ENCODE peak calls at places on chromosome 12, in eight cellular contexts. X is GM23248, Y is ovary, R is uterus, J is body of pancreas, Z is A673, F is left lung, N is left ventricle myocardium inferior. S is an unnamed sample.

GRCh38 chr12:49442915-49443314 is 75.7 kb downstream of the SPATS2 start:
- DNase-seq in X (no peak), Y (no peak), R (no peak), J (no peak), Z (no peak), F (no peak), N (no peak), S (no peak)

GRCh38 chr12:27969011-27969900 is 3.3 kb downstream of the PTHLH start:
- DNase-seq in X (peak; percentile 73), Y (no peak), R (peak; percentile 16), J (peak; percentile 18), Z (peak; percentile 55), F (peak; percentile 76), N (peak; percentile 21), S (peak; percentile 63)

GRCh38 chr12:89671469-89671868 is 37.2 kb downstream of the ATP2B1 start:
- DNase-seq in X (peak; percentile 66), Y (no peak), R (no peak), J (no peak), Z (peak; percentile 41), F (no peak), N (no peak), S (no peak)

GRCh38 chr12:19191563-19191962 is 62.0 kb downstream of the PLEKHA5 start:
- DNase-seq in X (no peak), Y (no peak), R (no peak), J (no peak), Z (no peak), F (no peak), N (no peak), S (no peak)

GRCh38 chr12:10272466-10272865 is 35.2 kb upstream of the KLRD1 start:
- DNase-seq in X (no peak), Y (no peak), R (no peak), J (no peak), Z (no peak), F (no peak), N (no peak), S (no peak)

GRCh38 chr12:121364657-121365265 is 12.6 kb upstream of the ANAPC5 start:
- DNase-seq in X (peak; percentile 52), Y (no peak), R (no peak), J (no peak), Z (no peak), F (no peak), N (no peak), S (no peak)

GRCh38 chr12:9022592-9022991 is 33.2 kb downstream of the KLRG1 start:
- DNase-seq in X (no peak), Y (no peak), R (no peak), J (no peak), Z (no peak), F (no peak), N (no peak), S (no peak)

GRCh38 chr12:88503344-88503743 is 76.9 kb downstream of the KITLG start:
- DNase-seq in X (no peak), Y (no peak), R (no peak), J (no peak), Z (no peak), F (no peak), N (no peak), S (no peak)

GRCh38 chr12:16523570-16524331 is 82.2 kb downstream of the LMO3 start:
- DNase-seq in X (peak; percentile 35), Y (no peak), R (no peak), J (no peak), Z (no peak), F (no peak), N (no peak), S (no peak)

GRCh38 chr12:124436366-124436765 is 131.0 kb downstream of the NCOR2 start:
- DNase-seq in X (peak; percentile 60), Y (peak; percentile 61), R (peak; percentile 53), J (no peak), Z (no peak), F (no peak), N (no peak), S (no peak)

GRCh38 chr12:12943589-12944260 is 8.2 kb downstream of the GPRC5D start:
- DNase-seq in X (peak; percentile 88), Y (no peak), R (no peak), J (no peak), Z (no peak), F (no peak), N (no peak), S (no peak)

GRCh38 chr12:131139363-131140068 is 185.8 kb downstream of the ADGRD1 start:
- DNase-seq in X (no peak), Y (peak; percentile 15), R (no peak), J (no peak), Z (no peak), F (peak; percentile 78), N (no peak), S (peak; percentile 61)

GRCh38 chr12:55044135-55044534 is 24.4 kb downstream of the NEUROD4 start:
- DNase-seq in X (no peak), Y (no peak), R (no peak), J (no peak), Z (no peak), F (no peak), N (no peak), S (no peak)

GRCh38 chr12:32334384-32334783 is 65.0 kb upstream of the FGD4 start:
- DNase-seq in X (no peak), Y (no peak), R (no peak), J (no peak), Z (no peak), F (no peak), N (no peak), S (no peak)

GRCh38 chr12:119423285-119423684 is 88.8 kb downstream of the CCDC60 start:
- DNase-seq in X (no peak), Y (no peak), R (no peak), J (no peak), Z (peak; percentile 44), F (no peak), N (no peak), S (no peak)

GRCh38 chr12:45130881-45131281 is 80.0 kb upstream of the DBX2 start:
- DNase-seq in X (peak; percentile 67), Y (peak; percentile 45), R (peak; percentile 34), J (peak; percentile 28), Z (peak; percentile 84), F (no peak), N (no peak), S (no peak)

GRCh38 chr12:121708313-121709063 is 4.1 kb upstream of the TMEM120B start:
- DNase-seq in X (no peak), Y (no peak), R (no peak), J (no peak), Z (no peak), F (no peak), N (no peak), S (no peak)

GRCh38 chr12:71503579-71504470 is 64.2 kb downstream of the LGR5 start:
- DNase-seq in X (no peak), Y (no peak), R (no peak), J (no peak), Z (peak; percentile 85), F (no peak), N (no peak), S (no peak)

DNA sequence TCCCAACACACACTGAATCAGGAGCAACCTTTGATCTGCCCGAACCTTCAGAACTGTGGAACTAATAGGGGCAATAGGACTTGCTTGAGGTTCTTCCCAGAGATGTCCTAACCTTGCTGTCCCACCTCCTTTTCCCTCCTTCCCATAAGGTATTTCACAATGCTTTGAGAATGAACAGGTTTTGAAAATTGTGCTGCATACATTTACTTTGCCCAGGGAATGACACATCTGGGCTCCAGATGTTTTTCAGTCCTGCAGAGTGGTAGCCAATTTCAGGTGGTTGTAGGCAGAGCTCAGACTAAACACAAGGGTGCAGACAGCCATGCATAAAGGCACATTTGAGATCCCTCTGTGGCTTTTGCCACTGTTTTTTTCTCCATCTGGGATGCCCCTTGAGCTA is 206.7 kb upstream of the PWP1 start:
- DNase-seq in X (no peak), Y (no peak), R (no peak), J (no peak), Z (no peak), F (no peak), N (no peak), S (no peak)
- H3K36me3 ChIP-seq in X (no peaks in the 10 kb centered on the region), Y (no peaks in the 10 kb centered on the region), R (no peaks in the 10 kb centered on the region), J (no peaks in the 10 kb centered on the region), Z (no peaks in the 10 kb centered on the region), F (no peaks in the 10 kb centered on the region), N (no peaks in the 10 kb centered on the region), S (no peaks in the 10 kb centered on the region)

DNA sequence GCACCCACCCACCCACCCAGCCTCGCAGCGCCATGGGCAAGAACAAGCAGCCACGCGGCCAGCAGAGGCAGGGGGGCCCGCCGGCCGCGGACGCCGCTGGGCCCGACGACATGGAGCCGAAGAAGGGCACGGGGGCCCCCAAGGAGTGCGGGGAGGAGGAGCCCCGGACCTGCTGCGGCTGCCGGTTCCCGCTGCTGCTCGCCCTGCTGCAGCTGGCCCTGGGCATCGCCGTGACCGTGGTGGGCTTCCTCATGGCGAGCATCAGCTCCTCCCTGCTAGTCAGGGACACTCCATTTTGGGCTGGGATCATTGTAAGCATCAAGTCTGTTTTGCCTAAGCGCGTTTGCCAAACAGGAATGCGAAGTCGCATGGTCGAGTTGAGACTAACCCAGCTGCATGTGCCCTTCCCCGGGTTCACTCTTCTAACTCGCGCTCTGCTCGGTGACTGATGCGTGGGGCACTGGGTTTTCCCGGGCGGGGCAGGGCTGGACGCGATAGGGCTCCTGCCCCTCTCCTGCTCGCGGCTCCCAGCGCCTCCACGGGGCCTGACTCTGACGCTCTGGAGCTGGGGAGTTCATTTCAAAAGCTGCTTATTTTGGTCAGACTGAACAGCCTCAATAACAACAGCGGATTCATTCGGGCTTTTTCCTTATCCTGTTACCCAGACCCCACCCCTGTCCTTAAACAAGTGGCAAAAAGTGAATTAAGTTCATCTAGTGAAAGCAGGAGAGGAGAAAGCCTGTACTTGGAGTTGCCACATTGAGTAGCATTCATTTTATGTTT is 459 bp downstream of the SSPN start:
- DNase-seq in X (peak; percentile 76), Y (peak; percentile 59), R (peak; percentile 56), J (peak; percentile 52), Z (peak; percentile 53), F (peak; percentile 80), N (peak; percentile 50), S (peak; percentile 75)
- H3K4me3 ChIP-seq in X (peak overlapping the region; percentile 70), Y (peak overlapping the region; percentile 59), R (peak overlapping the region; percentile 50), J (peak overlapping the region; percentile 31), Z (peak overlapping the region; percentile 46), F (peak overlapping the region; percentile 47), N (peak overlapping the region; percentile 79), S (peak overlapping the region; percentile 60)

GRCh38 chr12:133073836-133074235 is 6.9 kb upstream of the ZNF140 start:
- DNase-seq in X (no peak), Y (no peak), R (no peak), J (no peak), Z (no peak), F (no peak), N (no peak), S (no peak)
- H3K9me3 ChIP-seq in X (peaks cover 9% of the 10 kb centered on the region), Y (peaks cover 14% of the 10 kb centered on the region), R (peaks cover 58% of the 10 kb centered on the region), J (no peaks in the 10 kb centered on the region), Z (peaks cover 37% of the 10 kb centered on the region), F (peaks cover 100% of the 10 kb centered on the region), N (peaks cover 100% of the 10 kb centered on the region), S (peaks cover 80% of the 10 kb centered on the region)

DNA sequence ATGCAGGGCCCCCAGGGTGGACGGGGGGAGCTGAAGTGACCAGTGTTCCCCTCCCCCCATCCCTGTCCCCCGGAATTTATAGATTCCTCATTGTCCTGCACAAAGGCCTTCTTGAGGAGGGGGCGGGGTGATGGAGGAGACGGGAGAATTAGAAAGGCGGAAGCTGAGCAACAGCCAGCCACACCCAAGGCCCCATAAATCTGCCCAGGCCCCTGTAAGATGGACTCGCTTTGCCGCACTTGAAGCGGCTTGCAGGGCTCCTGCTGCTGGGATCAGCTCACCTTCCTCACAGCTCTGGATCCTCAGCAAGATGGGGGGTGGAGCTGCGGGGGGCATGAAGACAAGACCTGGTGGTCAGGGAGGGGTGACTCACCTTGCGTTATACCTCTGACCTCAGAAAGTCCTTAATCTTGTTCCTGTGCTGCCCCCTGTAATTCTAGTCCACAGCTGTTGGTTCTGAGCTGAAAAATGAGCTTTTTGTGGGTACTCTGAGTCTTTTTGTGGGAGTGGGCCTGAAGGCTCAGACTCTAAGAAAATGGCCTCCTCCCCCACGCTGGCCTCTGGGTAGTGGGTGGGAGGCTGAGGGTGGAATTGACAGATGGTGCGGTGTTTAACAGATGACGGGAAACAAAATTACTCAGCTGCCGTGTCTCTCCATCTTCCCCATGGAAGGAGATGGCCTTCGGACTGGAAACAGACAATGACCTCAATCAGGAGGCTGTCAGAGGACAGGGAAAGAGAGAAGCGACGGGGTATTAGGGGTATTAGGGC is 15.8 kb upstream of the ANKRD33 start:
- DNase-seq in X (no peak), Y (no peak), R (no peak), J (no peak), Z (no peak), F (no peak), N (no peak), S (peak; percentile 38)
- H3K36me3 ChIP-seq in X (no peaks in the 10 kb centered on the region), Y (no peaks in the 10 kb centered on the region), R (no peaks in the 10 kb centered on the region), J (no peaks in the 10 kb centered on the region), Z (no peaks in the 10 kb centered on the region), F (no peaks in the 10 kb centered on the region), N (no peaks in the 10 kb centered on the region), S (no peaks in the 10 kb centered on the region)

S was measured in upper lobe of right lung.